ENCODE peak calls at places on chromosomes 5 and 9, in nine cellular contexts. G is activated naive CD4-positive, alpha-beta T cell; N is PC-9; A is NCI-H1417 treated with DMSO at 0.1 percent for 48 hours; R is transverse colon; M is activated CD8-positive, alpha-beta T cell treated with anti-CD3 and anti-CD28 coated beads for 36 hours; H is NCI-H774; V is T-cell; I is fibroblast of mammary gland. O is an unnamed sample.

GRCh38 chr5:149702953-149703646 is 27.0 kb upstream of the PPARGC1B start:
- DNase-seq in G (no peak), N (no peak), A (no peak), R (no peak), M (no peak), H (no peak), V (no peak), I (no peak), O (no peak)

GRCh38 chr9:133583586-133583985 is 25.6 kb downstream of the FAM163B start:
- DNase-seq in G (no peak), N (no peak), A (no peak), R (no peak), M (no peak), H (peak; percentile 9), V (no peak), I (no peak), O (no peak)

GRCh38 chr5:118311103-118311502 is 677.2 kb downstream of the DTWD2 start:
- DNase-seq in G (no peak), N (no peak), A (no peak), R (no peak), M (no peak), H (no peak), V (no peak), I (no peak), O (no peak)

GRCh38 chr9:122291458-122291857 is 26.8 kb downstream of the MRRF start:
- DNase-seq in G (no peak), N (no peak), A (no peak), R (no peak), M (no peak), H (no peak), V (no peak), I (peak; percentile 4), O (no peak)

GRCh38 chr9:136604823-136605525 is 57.7 kb upstream of the EGFL7 start:
- DNase-seq in G (no peak), N (no peak), A (no peak), R (peak; percentile 83), M (no peak), H (no peak), V (no peak), I (no peak), O (no peak)

GRCh38 chr5:1656271-1656975 is 132.7 kb upstream of the LPCAT1 start:
- DNase-seq in G (no peak), N (no peak), A (no peak), R (no peak), M (no peak), H (no peak), V (no peak), I (no peak), O (no peak)

GRCh38 chr5:21774791-21775190 is 1078.4 kb downstream of the CDH12 start:
- DNase-seq in G (no peak), N (peak; percentile 67), A (no peak), R (no peak), M (no peak), H (no peak), V (no peak), I (peak; percentile 63), O (no peak)

GRCh38 chr5:159975462-159976019 is 33.4 kb upstream of the TTC1 start:
- DNase-seq in G (no peak), N (peak; percentile 63), A (no peak), R (no peak), M (no peak), H (no peak), V (no peak), I (peak; percentile 89), O (no peak)

GRCh38 chr5:173278172-173278571 is 43.2 kb upstream of the NKX2-5 start:
- DNase-seq in G (no peak), N (no peak), A (no peak), R (no peak), M (no peak), H (no peak), V (no peak), I (no peak), O (no peak)

GRCh38 chr5:5350101-5350500 is 72.4 kb upstream of the ICE1 start:
- DNase-seq in G (no peak), N (no peak), A (no peak), R (no peak), M (no peak), H (no peak), V (no peak), I (peak; percentile 56), O (no peak)

GRCh38 chr5:1885476-1885755 is 2.7 kb upstream of the IRX4 start:
- DNase-seq in G (no peak), N (no peak), A (no peak), R (no peak), M (no peak), H (no peak), V (no peak), I (no peak), O (no peak)

GRCh38 chr5:68344447-68345111 is 129.0 kb downstream of the PIK3R1 start:
- DNase-seq in G (no peak), N (peak; percentile 79), A (no peak), R (no peak), M (peak; percentile 45), H (no peak), V (no peak), I (peak; percentile 83), O (no peak)

O was measured in NCI-H1048.